ENCODE peak calls at places on chromosomes 1 and 21, in four cellular contexts. Q is CD4-positive, CD25-positive, alpha-beta regulatory T cell; V is aorta; O is naive thymus-derived CD4-positive, alpha-beta T cell. N is an unnamed sample. For H3K9me3, the result is how much of the 10 kb centered on the place peaks cover.

GRCh38 chr21:45290948-45291612 is 3.4 kb upstream of the POFUT2 start:
- DNase-seq in Q (no peak), V (no peak), O (no peak), N (no peak)

GRCh38 chr1:59605761-59606160 is 209.0 kb upstream of the HOOK1 start:
- DNase-seq in Q (no peak), V (no peak), O (no peak), N (no peak)

GRCh38 chr1:230072866-230073265 is 5.8 kb downstream of the GALNT2 start:
- DNase-seq in Q (no peak), V (no peak), O (no peak), N (no peak)

GRCh38 chr1:96384611-96385010 is 337.0 kb upstream of the PTBP2 start:
- DNase-seq in Q (no peak), V (no peak), O (no peak), N (no peak)

GRCh38 chr1:3702990-3703728 is 49.1 kb upstream of the CCDC27 start:
- DNase-seq in Q (no peak), V (no peak), O (no peak), N (no peak)

GRCh38 chr1:30048905-30049304 is 674.5 kb downstream of the MATN1 start:
- DNase-seq in Q (no peak), V (no peak), O (no peak), N (no peak)

GRCh38 chr1:226948051-226948450 is 8.0 kb downstream of the COQ8A start:
- DNase-seq in Q (no peak), V (no peak), O (no peak), N (no peak)

GRCh38 chr1:54254055-54254454 is 54.1 kb downstream of the MRPL37 start:
- DNase-seq in Q (no peak), V (no peak), O (no peak), N (no peak)

GRCh38 chr1:212700597-212700891 is 904 bp upstream of the BATF3 start:
- DNase-seq in Q (no peak), V (no peak), O (no peak), N (no peak)

GRCh38 chr1:201006450-201006849 is 17.1 kb downstream of the KIF21B start:
- DNase-seq in Q (no peak), V (no peak), O (no peak), N (no peak)

GRCh38 chr1:200628223-200628868 is 7.8 kb upstream of the KIF14 start:
- DNase-seq in Q (no peak), V (no peak), O (no peak), N (peak)

GRCh38 chr21:41601573-41602371 is 93.8 kb upstream of the TMPRSS2 start:
- DNase-seq in Q (no peak), V (peak), O (no peak), N (no peak)

GRCh38 chr1:67746299-67746698 is 61.3 kb downstream of the GADD45A start:
- DNase-seq in Q (no peak), V (peak), O (no peak), N (no peak)

GRCh38 chr21:43917515-43918384 is 52.7 kb downstream of the AGPAT3 start:
- DNase-seq in Q (no peak), V (peak), O (no peak), N (no peak)

GRCh38 chr1:69569983-69570755 is 2.4 kb downstream of the LRRC7 start:
- DNase-seq in Q (no peak), V (no peak), O (no peak), N (no peak)

GRCh38 chr1:207847116-207847515 is 63.8 kb downstream of the CD34 start:
- DNase-seq in Q (no peak), V (no peak), O (no peak), N (no peak)

GRCh38 chr1:14929547-14930223 is 223.9 kb upstream of the TMEM51 start:
- DNase-seq in Q (no peak), V (no peak), O (no peak), N (no peak)

GRCh38 chr21:29130234-29130993 is at the start of gene MAP3K7CL:
- DNase-seq in Q (no peak), V (peak), O (no peak), N (no peak)

GRCh38 chr1:8169364-8170058 is 143.4 kb upstream of the ERRFI1 start:
- DNase-seq in Q (peak), V (peak), O (peak), N (no peak)

GRCh38 chr1:5938068-5938740 is 54.0 kb downstream of the NPHP4 start:
- DNase-seq in Q (no peak), V (no peak), O (no peak), N (no peak)

GRCh38 chr1:226520640-226521355 is 27.8 kb upstream of the STUM start:
- DNase-seq in Q (no peak), V (no peak), O (no peak), N (no peak)

GRCh38 chr1:74180490-74180889 is 17.5 kb downstream of the LRRIQ3 start:
- DNase-seq in Q (no peak), V (no peak), O (no peak), N (no peak)

GRCh38 chr1:37932759-37933158 is 14.1 kb downstream of the INPP5B start:
- DNase-seq in Q (no peak), V (no peak), O (no peak), N (no peak)

GRCh38 chr1:54124472-54124871 is 28.3 kb downstream of the CDCP2 start:
- DNase-seq in Q (no peak), V (no peak), O (no peak), N (no peak)

GRCh38 chr1:115302390-115302961 is 35.6 kb downstream of the NGF start:
- DNase-seq in Q (no peak), V (no peak), O (no peak), N (no peak)

GRCh38 chr1:165284471-165284870 is 72.0 kb downstream of the LMX1A start:
- DNase-seq in Q (no peak), V (no peak), O (no peak), N (no peak)

GRCh38 chr1:174497461-174497860 is 49.7 kb downstream of the GPR52 start:
- DNase-seq in Q (no peak), V (no peak), O (no peak), N (no peak)

GRCh38 chr1:87560961-87561360 is 232.3 kb downstream of the LMO4 start:
- DNase-seq in Q (no peak), V (no peak), O (no peak), N (no peak)

GRCh38 chr1:74732960-74733615 is at the start of the genes CRYZ and TYW3:
- DNase-seq in Q (peak), V (peak), O (peak), N (peak)

GRCh38 chr21:15480160-15480559 is 249.6 kb upstream of the USP25 start:
- DNase-seq in Q (no peak), V (no peak), O (no peak), N (no peak)

GRCh38 chr1:6258675-6259074 is 2.2 kb downstream of the GPR153 start:
- DNase-seq in Q (no peak), V (no peak), O (no peak), N (no peak)

GRCh38 chr1:41846595-41846994 is 72.1 kb downstream of the HIVEP3 start:
- DNase-seq in Q (no peak), V (no peak), O (no peak), N (no peak)

GRCh38 chr1:110687244-110687643 is 12.5 kb upstream of the KCNA3 start:
- DNase-seq in Q (no peak), V (no peak), O (no peak), N (no peak)

GRCh38 chr1:157032303-157032702 is 13.2 kb downstream of the ARHGEF11 start:
- DNase-seq in Q (no peak), V (no peak), O (no peak), N (no peak)

GRCh38 chr1:41174170-41174569 is 67.9 kb downstream of the SCMH1 start:
- DNase-seq in Q (no peak), V (no peak), O (no peak), N (no peak)

GRCh38 chr1:233907139-233907538 is 2.7 kb downstream of the SLC35F3 start:
- DNase-seq in Q (no peak), V (no peak), O (no peak), N (no peak)

GRCh38 chr1:89363638-89364536 is at the start of gene GBP6:
- DNase-seq in Q (no peak), V (no peak), O (no peak), N (no peak)

GRCh38 chr21:45579383-45580180 is 37.3 kb upstream of the SLC19A1 start:
- DNase-seq in Q (no peak), V (peak), O (no peak), N (no peak)

GRCh38 chr1:204202481-204202880 is 6.2 kb upstream of the KISS1 start:
- DNase-seq in Q (no peak), V (no peak), O (no peak), N (no peak)

GRCh38 chr1:178037510-178038253 is 56.2 kb upstream of the RASAL2 start:
- DNase-seq in Q (no peak), V (peak), O (no peak), N (no peak)
- H3K9me3 ChIP-seq in Q (under half), V (under half), O (under half), N (under half)

DNA sequence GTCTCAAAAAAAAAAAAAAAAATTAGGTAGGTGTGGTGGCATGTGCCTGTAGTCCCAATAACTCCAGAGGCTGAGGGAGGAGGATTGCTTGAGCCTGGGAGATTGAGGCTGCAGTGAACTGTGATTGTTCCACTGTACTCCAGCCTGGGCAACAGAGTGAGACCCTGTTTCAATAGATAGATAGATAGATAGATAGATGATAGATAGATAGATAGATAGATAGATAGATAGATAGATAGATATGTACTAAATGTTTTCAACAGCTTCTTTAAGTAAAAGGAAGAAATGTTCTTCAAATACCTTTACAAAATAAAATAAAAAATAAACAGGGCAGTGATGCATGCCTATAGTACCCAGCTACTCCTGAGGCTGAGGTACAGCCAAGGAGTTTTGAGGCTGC is 9.8 kb downstream of the KIF1B start:
- DNase-seq in Q (no peak), V (no peak), O (no peak), N (no peak)
- H3K9me3 ChIP-seq in Q (under half), V (under half), O (under half), N (under half)

DNA sequence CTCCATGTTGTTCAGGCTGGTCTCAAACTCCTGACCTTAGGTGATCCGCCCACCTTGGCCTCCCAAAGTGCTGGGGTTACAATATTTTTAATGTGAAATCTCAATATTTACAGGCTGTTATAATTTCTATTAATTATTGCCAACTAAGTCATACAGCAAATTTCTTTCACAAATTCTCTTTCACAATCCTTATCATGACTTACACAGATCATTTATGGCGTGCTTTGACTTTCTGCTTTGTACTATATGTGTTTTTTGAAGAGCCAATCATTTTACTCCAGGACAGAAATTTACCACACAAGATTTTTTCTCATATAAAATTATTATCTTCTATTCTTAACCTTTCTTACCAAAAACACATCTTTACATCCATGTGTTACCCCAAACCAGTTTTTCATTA is 1729.9 kb downstream of the NCAM2 start:
- DNase-seq in Q (no peak), V (no peak), O (no peak), N (no peak)
- H3K9me3 ChIP-seq in Q (under half), V (under half), O (under half), N (under half)

DNA sequence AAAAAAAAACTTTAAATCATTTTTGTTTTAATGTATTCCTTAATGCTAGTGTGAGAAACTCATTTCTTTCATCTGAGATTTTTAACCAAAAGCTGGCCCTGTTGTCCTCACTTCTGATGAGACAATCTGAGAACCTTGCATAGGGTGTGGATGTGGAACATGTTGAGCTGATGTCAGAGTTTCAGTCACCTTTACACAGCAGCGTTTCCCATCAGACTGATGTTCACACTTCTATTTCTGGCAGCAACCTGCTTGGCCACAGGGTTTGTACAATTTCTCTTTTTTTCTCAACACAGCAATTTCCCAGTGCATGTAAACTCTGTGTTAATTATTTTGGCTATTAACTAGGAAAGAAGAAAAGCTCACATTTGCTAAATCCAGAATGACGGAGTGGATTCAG is 70.4 kb upstream of the HSPA13 start:
- DNase-seq in Q (no peak), V (no peak), O (no peak), N (no peak)
- H3K9me3 ChIP-seq in Q (under half), V (under half), O (under half), N (under half)

DNA sequence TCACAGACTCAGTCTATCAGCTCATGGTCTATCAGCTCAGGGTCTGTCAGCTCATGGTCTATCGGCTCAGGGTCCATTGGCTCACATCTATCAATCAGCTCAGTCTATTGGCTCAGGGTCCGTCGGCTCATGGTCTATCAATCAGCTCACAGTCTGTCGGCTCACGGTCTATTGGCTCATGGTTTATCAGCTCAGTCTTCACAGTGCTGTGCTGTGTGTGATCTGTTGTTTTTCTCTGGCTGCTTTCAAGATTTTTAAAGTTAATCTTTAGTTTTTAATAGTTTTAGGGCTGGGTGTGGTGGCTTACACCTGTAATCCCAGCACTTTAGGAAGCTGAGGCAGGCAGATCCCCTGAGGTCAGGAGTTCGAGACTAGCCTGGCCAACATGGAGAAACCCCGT is 14.4 kb downstream of the C1orf159 start:
- DNase-seq in Q (no peak), V (no peak), O (no peak), N (no peak)
- H3K9me3 ChIP-seq in Q (under half), V (under half), O (under half), N (under half)

DNA sequence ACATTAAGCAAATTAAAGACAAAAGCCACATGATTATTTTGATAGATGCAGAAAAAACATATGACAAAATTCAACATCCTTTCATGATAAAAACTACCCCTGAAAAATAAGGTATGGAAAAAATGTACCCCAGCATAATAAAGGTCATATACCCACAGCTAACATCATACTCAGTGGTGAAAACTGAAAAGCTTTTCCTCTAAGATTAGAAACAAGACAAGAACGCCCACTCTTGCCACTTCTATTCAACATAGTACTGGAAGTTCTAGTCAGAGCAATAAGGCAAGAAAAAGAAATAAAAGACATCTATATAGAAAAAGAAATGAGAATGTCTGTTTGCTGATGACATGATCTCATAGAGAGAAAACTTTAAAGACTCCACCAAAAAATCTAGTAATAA is 20.7 kb downstream of the ERO1B start:
- DNase-seq in Q (no peak), V (no peak), O (no peak), N (no peak)
- H3K9me3 ChIP-seq in Q (under half), V (under half), O (under half), N (under half)

GRCh38 chr1:4761324-4761723 is 106.9 kb downstream of the AJAP1 start:
- DNase-seq in Q (no peak), V (no peak), O (no peak), N (no peak)
- H3K9me3 ChIP-seq in Q (under half), V (under half), O (under half), N (under half)

N was measured in T-helper 17 cell.